ENCODE peak calls at places on chromosomes 7 and 10, in eight cellular contexts. M is GM19239, L is anterior cingulate cortex, Y is M059J, W is caudate nucleus, B is kidney epithelial cell, K is HEK293T, U is NCI-H510A. V is an unnamed sample.

GRCh38 chr10:111098679-111099437 is 22.0 kb downstream of the ADRA2A start:
- DNase-seq in M (no peak), K (peak; percentile 26), W (no peak), L (no peak), U (no peak), Y (peak; percentile 11), B (no peak), V (no peak)

GRCh38 chr7:36186841-36187240 is 33.8 kb downstream of the EEPD1 start:
- DNase-seq in B (no peak), K (no peak), L (no peak), Y (no peak), U (no peak), M (no peak), W (no peak), V (no peak)

GRCh38 chr7:149427096-149427680 is 33.7 kb downstream of the ZNF777 start:
- DNase-seq in W (no peak), U (no peak), B (no peak), M (no peak), K (no peak), Y (peak; percentile 15), L (no peak), V (no peak)

GRCh38 chr7:517848-518629 is 1.6 kb downstream of the PDGFA start:
- DNase-seq in K (no peak), B (no peak), L (peak; percentile 60), M (no peak), Y (peak; percentile 49), W (no peak), U (no peak), V (peak; percentile 30)

GRCh38 chr10:106942035-106942662 is 222.4 kb downstream of the SORCS1 start:
- DNase-seq in M (no peak), B (no peak), W (no peak), U (no peak), Y (no peak), K (no peak), L (no peak), V (no peak)

GRCh38 chr10:42962120-42962901 is 114.6 kb upstream of the RET start:
- DNase-seq in L (no peak), M (no peak), U (no peak), Y (no peak), W (no peak), B (no peak), K (no peak), V (no peak)

GRCh38 chr7:103065666-103066065 is 8.9 kb downstream of the FBXL13 start:
- DNase-seq in Y (peak; percentile 54), B (no peak), U (no peak), K (peak; percentile 24), M (no peak), W (no peak), L (no peak), V (peak; percentile 86)

GRCh38 chr10:80714566-80714965 is 176.9 kb downstream of the SH2D4B start:
- DNase-seq in Y (no peak), K (no peak), M (no peak), U (no peak), L (no peak), W (no peak), B (no peak), V (no peak)

GRCh38 chr7:74023037-74023436 is 4.9 kb upstream of the ELN start:
- DNase-seq in B (no peak), L (no peak), U (no peak), K (peak; percentile 39), W (no peak), M (no peak), Y (peak; percentile 90), V (no peak)

GRCh38 chr7:40682696-40683095 is 547.9 kb downstream of the SUGCT start:
- DNase-seq in L (no peak), Y (no peak), W (no peak), B (no peak), U (no peak), K (no peak), M (no peak), V (no peak)

GRCh38 chr7:142383826-142384507 is 126.1 kb upstream of the PRSS58 start:
- DNase-seq in K (no peak), Y (peak; percentile 65), U (no peak), M (no peak), L (no peak), B (peak; percentile 51), W (no peak), V (no peak)

GRCh38 chr10:124949543-124949942 is 7.6 kb downstream of the ZRANB1 start:
- DNase-seq in B (no peak), M (no peak), W (no peak), Y (no peak), L (no peak), K (no peak), U (no peak), V (no peak)

GRCh38 chr7:148982596-148983219 is 45.6 kb downstream of the PDIA4 start:
- DNase-seq in B (no peak), Y (peak; percentile 54), W (no peak), L (peak; percentile 29), U (no peak), K (peak; percentile 50), M (no peak), V (peak; percentile 60)

GRCh38 chr10:12844796-12845524 is 156.6 kb downstream of the CCDC3 start:
- DNase-seq in B (peak; percentile 83), K (no peak), M (no peak), L (no peak), Y (peak; percentile 87), U (no peak), W (no peak), V (no peak)

GRCh38 chr7:83060218-83060617 is 102.5 kb downstream of the PCLO start:
- DNase-seq in M (no peak), B (no peak), Y (no peak), L (no peak), K (no peak), U (peak; percentile 66), W (no peak), V (no peak)

GRCh38 chr7:92246363-92247101 is 758 bp downstream of the ANKIB1 start:
- DNase-seq in Y (peak; percentile 54), L (peak; percentile 59), M (no peak), B (no peak), K (peak; percentile 37), W (peak; percentile 17), U (no peak), V (peak; percentile 69)

GRCh38 chr7:133358728-133359127 is 105.8 kb downstream of the EXOC4 start:
- DNase-seq in K (no peak), B (no peak), W (no peak), U (no peak), M (no peak), Y (no peak), L (no peak), V (no peak)

GRCh38 chr7:103594186-103594585 is 148.2 kb upstream of the SLC26A5 start:
- DNase-seq in B (no peak), L (no peak), U (no peak), M (no peak), K (no peak), W (no peak), Y (peak; percentile 22), V (no peak)

GRCh38 chr7:28054531-28055160 is 125.9 kb downstream of the JAZF1 start:
- DNase-seq in L (no peak), B (no peak), U (no peak), M (no peak), Y (no peak), W (no peak), K (no peak), V (no peak)

GRCh38 chr7:105909742-105910141 is 33.3 kb upstream of the ATXN7L1 start:
- DNase-seq in L (no peak), K (no peak), Y (no peak), W (no peak), B (no peak), U (no peak), M (no peak), V (no peak)

GRCh38 chr10:123526356-123527079 is 139.6 kb upstream of the GPR26 start:
- DNase-seq in L (no peak), B (no peak), W (no peak), M (no peak), Y (no peak), K (no peak), U (no peak), V (no peak)

GRCh38 chr7:604884-605531 is 85.4 kb upstream of the PDGFA start:
- DNase-seq in K (no peak), Y (no peak), B (no peak), U (no peak), M (no peak), W (no peak), L (no peak), V (no peak)

GRCh38 chr10:91603173-91603572 is 29.7 kb downstream of the PPP1R3C start:
- DNase-seq in W (no peak), M (no peak), K (no peak), Y (no peak), U (no peak), B (no peak), L (no peak), V (no peak)

GRCh38 chr10:60099998-60100747 is 193.8 kb upstream of the CCDC6 start:
- DNase-seq in W (no peak), B (no peak), Y (peak; percentile 46), K (peak; percentile 46), U (no peak), M (no peak), L (no peak), V (peak; percentile 40)

GRCh38 chr10:26468691-26469090 is 30.6 kb downstream of the APBB1IP start:
- DNase-seq in B (no peak), K (no peak), Y (peak; percentile 18), L (no peak), U (no peak), W (no peak), M (no peak), V (no peak)

GRCh38 chr7:105806592-105807266 is 69.7 kb downstream of the ATXN7L1 start:
- DNase-seq in U (no peak), K (no peak), M (peak; percentile 34), Y (peak; percentile 81), W (no peak), L (no peak), B (peak; percentile 45), V (no peak)

GRCh38 chr10:114996542-114996941 is 58.5 kb downstream of the TRUB1 start:
- DNase-seq in B (no peak), U (no peak), L (no peak), Y (peak; percentile 70), K (no peak), M (no peak), W (no peak), V (no peak)

V was measured in NCI-H526.